ENCODE peak calls at places on chromosomes 6 and 20, in five cellular contexts. M is astrocyte, F is fibroblast of the conjunctiva, T is OCI-LY7, U is GDM1. V is an unnamed sample.

GRCh38 chr20:1061484-1062221 is 56.7 kb upstream of the PSMF1 start:
- DNase-seq in T (no peak), M (no peak), U (no peak), F (no peak), V (no peak)

GRCh38 chr6:113805836-113806500 is 51.2 kb upstream of the MARCKS start:
- DNase-seq in T (no peak), F (no peak), M (no peak), U (no peak), V (no peak)

GRCh38 chr6:139027620-139028182 is 844 bp upstream of the ABRACL start:
- DNase-seq in T (no peak), U (no peak), M (peak), F (no peak), V (peak)

GRCh38 chr6:6379573-6379972 is 59.1 kb upstream of the F13A1 start:
- DNase-seq in F (no peak), M (no peak), U (no peak), T (peak), V (peak)

GRCh38 chr6:132798820-132799538 is 542 bp upstream of the SLC18B1 start:
- DNase-seq in T (peak), U (peak), F (no peak), M (no peak), V (peak)

GRCh38 chr6:79833264-79833663 is 114.1 kb downstream of the ELOVL4 start:
- DNase-seq in M (no peak), T (no peak), U (no peak), F (no peak), V (peak)

GRCh38 chr6:22690446-22690845 is 121.1 kb downstream of the HDGFL1 start:
- DNase-seq in F (no peak), U (no peak), M (no peak), T (no peak), V (no peak)

GRCh38 chr6:152173321-152173720 is 365.8 kb downstream of the ESR1 start:
- DNase-seq in U (no peak), F (peak), T (no peak), M (no peak), V (no peak)

GRCh38 chr20:4592316-4593148 is 129.2 kb upstream of the PRND start:
- DNase-seq in T (no peak), M (no peak), F (no peak), U (peak), V (peak)

GRCh38 chr6:25670793-25671513 is 18.9 kb downstream of the SCGN start:
- DNase-seq in U (no peak), F (no peak), T (no peak), M (no peak), V (no peak)

GRCh38 chr6:147065786-147066185 is 138.4 kb upstream of the STXBP5 start:
- DNase-seq in T (no peak), F (no peak), U (no peak), M (no peak), V (peak)

GRCh38 chr6:108944707-108945685 is 96.8 kb downstream of the ARMC2 start:
- DNase-seq in U (no peak), M (peak), T (no peak), F (peak), V (no peak)

GRCh38 chr6:43971776-43972126 is 155.5 kb downstream of the MRPL14 start:
- DNase-seq in T (no peak), U (no peak), F (no peak), M (no peak), V (no peak)